ENCODE peak calls at places on chromosomes 2 and 18, in seven cellular contexts. V is central memory CD4-positive, alpha-beta T cell; O is activated CD4-positive, alpha-beta T cell treated with anti-CD3 and anti-CD28 coated beads, Interleukin-2, amount 10 ng/mL, durations not matched to agents 7 days and 5 days; Q is HCT116; T is activated CD8-positive, alpha-beta memory T cell treated with anti-CD3 and anti-CD28 coated beads, Interleukin-2, amount 50 U/mL, for 48 hours; M is memory B cell; I is NCI-H1092 treated with DMSO at 0.1 percent for 48 hours. J is an unnamed sample.

GRCh38 chr18:8435376-8435775 is 173.9 kb upstream of the RAB12 start:
- DNase-seq in V (no peak), O (no peak), Q (no peak), T (no peak), M (no peak), I (no peak), J (no peak)

GRCh38 chr2:217105733-217106649 is 246.1 kb upstream of the TNP1 start:
- DNase-seq in V (no peak), O (no peak), Q (peak), T (no peak), M (no peak), I (no peak), J (no peak)

GRCh38 chr2:136439277-136439676 is 321.3 kb upstream of the CXCR4 start:
- DNase-seq in V (no peak), O (no peak), Q (no peak), T (no peak), M (no peak), I (no peak), J (no peak)

GRCh38 chr2:111185496-111186022 is 64.8 kb downstream of the BCL2L11 start:
- DNase-seq in V (no peak), O (no peak), Q (no peak), T (no peak), M (no peak), I (peak), J (no peak)

GRCh38 chr2:233414777-233415570 is 60.7 kb downstream of the DGKD start:
- DNase-seq in V (no peak), O (peak), Q (peak), T (no peak), M (no peak), I (no peak), J (peak)

GRCh38 chr2:231308631-231309414 is 86.7 kb upstream of the B3GNT7 start:
- DNase-seq in V (no peak), O (no peak), Q (no peak), T (peak), M (no peak), I (no peak), J (no peak)

GRCh38 chr2:11100976-11101375 is 54.3 kb upstream of the SLC66A3 start:
- DNase-seq in V (no peak), O (no peak), Q (no peak), T (peak), M (no peak), I (no peak), J (no peak)

GRCh38 chr18:69727912-69728572 is 219.6 kb downstream of the CD226 start:
- DNase-seq in V (no peak), O (no peak), Q (no peak), T (no peak), M (no peak), I (no peak), J (no peak)

J was measured in activated CD8-positive, alpha-beta T cell treated with anti-CD3 and anti-CD28 coated beads, Interleukin-2, amount 10 ng/mL, durations not matched to agents 7 days and 5 days.